ENCODE peak calls at places on chromosomes 7 and 10, in seven cellular contexts. C, H, O, B, Q, N and I are unnamed samples.

GRCh38 chr10:34538291-34538829 is 276.7 kb downstream of the PARD3 start:
- DNase-seq in C (no peak), H (no peak), O (no peak), B (peak), Q (peak), N (no peak), I (peak)

GRCh38 chr10:99276848-99277486 is 41.3 kb upstream of the HPSE2 start:
- DNase-seq in C (peak), H (no peak), O (peak), B (peak), Q (peak), N (no peak), I (peak)

GRCh38 chr10:113412161-113412560 is 140.7 kb upstream of the HABP2 start:
- DNase-seq in C (no peak), H (no peak), O (no peak), B (no peak), Q (no peak), N (no peak), I (no peak)

GRCh38 chr10:43437141-43437860 is 390 bp downstream of the ZNF487 start:
- DNase-seq in C (no peak), H (no peak), O (peak), B (no peak), Q (peak), N (no peak), I (peak)

GRCh38 chr7:123024989-123025758 is 29.7 kb upstream of the TAS2R16 start:
- DNase-seq in C (no peak), H (no peak), O (no peak), B (no peak), Q (peak), N (no peak), I (peak)

GRCh38 chr7:79361214-79361613 is 92.3 kb downstream of the MAGI2 start:
- DNase-seq in C (no peak), H (no peak), O (no peak), B (peak), Q (no peak), N (peak), I (no peak)

GRCh38 chr7:151461942-151462230 is 21.9 kb upstream of the CRYGN start:
- DNase-seq in C (no peak), H (no peak), O (no peak), B (no peak), Q (no peak), N (no peak), I (no peak)

GRCh38 chr7:47326220-47326619 is 255.7 kb downstream of the TNS3 start:
- DNase-seq in C (peak), H (peak), O (no peak), B (peak), Q (peak), N (no peak), I (peak)

GRCh38 chr10:15265076-15265475 is 96.6 kb upstream of the NMT2 start:
- DNase-seq in C (no peak), H (no peak), O (no peak), B (no peak), Q (no peak), N (no peak), I (peak)

GRCh38 chr10:54469587-54470323 is 331.3 kb downstream of the PCDH15 start:
- DNase-seq in C (no peak), H (no peak), O (no peak), B (no peak), Q (no peak), N (no peak), I (no peak)

GRCh38 chr10:17229967-17230682 is 2.1 kb downstream of the VIM start:
- DNase-seq in C (peak), H (peak), O (peak), B (peak), Q (no peak), N (peak), I (peak)

GRCh38 chr7:154375956-154376355 is 323.8 kb downstream of the DPP6 start:
- DNase-seq in C (no peak), H (no peak), O (no peak), B (no peak), Q (no peak), N (no peak), I (no peak)

GRCh38 chr7:151428393-151429231 is 11.3 kb downstream of the CRYGN start:
- DNase-seq in C (peak), H (peak), O (peak), B (peak), Q (no peak), N (no peak), I (peak)

GRCh38 chr7:25260862-25261454 is 32.7 kb upstream of the NPVF start:
- DNase-seq in C (peak), H (no peak), O (no peak), B (no peak), Q (no peak), N (no peak), I (peak)

GRCh38 chr7:20201380-20201779 is 15.8 kb downstream of the MACC1 start:
- DNase-seq in C (no peak), H (no peak), O (no peak), B (peak), Q (peak), N (peak), I (no peak)

GRCh38 chr10:28806481-28806880 is 129.2 kb downstream of the BAMBI start:
- DNase-seq in C (no peak), H (no peak), O (no peak), B (no peak), Q (no peak), N (no peak), I (peak)

GRCh38 chr7:25216837-25217236 is 11.4 kb downstream of the NPVF start:
- DNase-seq in C (peak), H (no peak), O (peak), B (peak), Q (peak), N (no peak), I (peak)

GRCh38 chr10:99532687-99533495 is at the start of gene NKX2-3:
- DNase-seq in C (peak), H (peak), O (no peak), B (peak), Q (no peak), N (peak), I (peak)

GRCh38 chr7:151694828-151695580 is 175.3 kb upstream of the RHEB start:
- DNase-seq in C (no peak), H (no peak), O (no peak), B (peak), Q (peak), N (no peak), I (no peak)

GRCh38 chr7:43362652-43363428 is 220.1 kb upstream of the STK17A start:
- DNase-seq in C (peak), H (no peak), O (no peak), B (peak), Q (peak), N (no peak), I (peak)

GRCh38 chr7:82726038-82726800 is 282.6 kb upstream of the CACNA2D1 start:
- DNase-seq in C (no peak), H (no peak), O (no peak), B (no peak), Q (no peak), N (no peak), I (no peak)

GRCh38 chr10:60733189-60733815 is 45.0 kb upstream of the CDK1 start:
- DNase-seq in C (no peak), H (peak), O (no peak), B (peak), Q (peak), N (peak), I (peak)

GRCh38 chr7:75844158-75844557 is 30.6 kb upstream of the CCL24 start:
- DNase-seq in C (no peak), H (no peak), O (no peak), B (no peak), Q (no peak), N (no peak), I (no peak)

GRCh38 chr7:103462358-103462757 is 16.4 kb upstream of the SLC26A5 start:
- DNase-seq in C (no peak), H (no peak), O (no peak), B (no peak), Q (no peak), N (no peak), I (no peak)

GRCh38 chr10:23780331-23780730 is 341.5 kb downstream of the OTUD1 start:
- DNase-seq in C (no peak), H (no peak), O (no peak), B (no peak), Q (no peak), N (no peak), I (no peak)

GRCh38 chr7:13852281-13852968 is 137.0 kb downstream of the ETV1 start:
- DNase-seq in C (no peak), H (no peak), O (no peak), B (no peak), Q (no peak), N (no peak), I (peak)

GRCh38 chr7:105979405-105979804 is 16.3 kb downstream of the CDHR3 start:
- DNase-seq in C (no peak), H (no peak), O (no peak), B (no peak), Q (no peak), N (no peak), I (no peak)

GRCh38 chr7:30463400-30464145 is 15.0 kb downstream of the NOD1 start:
- DNase-seq in C (no peak), H (no peak), O (no peak), B (no peak), Q (no peak), N (no peak), I (no peak)

GRCh38 chr10:72730462-72730861 is 38.5 kb downstream of the MCU start:
- DNase-seq in C (peak), H (no peak), O (no peak), B (no peak), Q (peak), N (no peak), I (no peak)

GRCh38 chr10:81876253-81876731 is 1.3 kb downstream of the NRG3 start:
- DNase-seq in C (no peak), H (peak), O (peak), B (peak), Q (no peak), N (peak), I (no peak)

GRCh38 chr7:133633055-133633454 is 380.2 kb downstream of the EXOC4 start:
- DNase-seq in C (peak), H (no peak), O (no peak), B (peak), Q (peak), N (no peak), I (peak)
- H2BK5ac ChIP-seq in C (no peak), H (no peak), O (no peak), B (no peak), Q (no peak), N (no peak), I (no peak)

DNA sequence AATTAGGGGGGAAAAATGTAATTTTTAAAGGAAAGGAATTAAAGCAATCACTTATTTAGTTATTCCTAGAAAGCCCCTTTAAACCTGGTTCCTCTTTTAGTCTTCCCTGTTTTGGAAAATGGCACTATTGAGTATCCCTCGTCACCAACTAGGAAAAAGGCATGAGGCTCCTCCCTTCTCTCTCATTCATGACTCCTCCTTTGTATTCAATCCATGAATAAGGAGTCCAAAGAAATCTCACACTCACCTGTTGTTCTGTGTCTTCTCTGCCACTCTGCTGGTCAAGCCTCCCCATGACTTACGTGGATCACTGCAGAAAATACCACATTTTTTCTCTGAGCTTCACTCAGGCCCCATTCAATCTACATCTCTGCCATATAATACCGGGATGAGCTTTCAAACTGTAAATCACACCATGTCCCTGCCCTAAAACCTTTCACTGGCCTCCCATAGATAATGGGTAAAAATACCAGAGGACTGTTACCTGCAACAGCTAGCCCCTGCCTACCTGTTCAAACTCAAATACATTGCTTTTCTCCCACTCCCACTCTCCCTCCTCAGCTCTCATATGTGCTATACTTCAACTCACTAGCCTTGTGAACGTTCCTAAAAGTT is 5.5 kb upstream of the VWDE start:
- DNase-seq in C (no peak), H (no peak), O (no peak), B (no peak), Q (no peak), N (no peak), I (no peak)
- H2BK5ac ChIP-seq in C (no peak), H (no peak), O (no peak), B (no peak), Q (no peak), N (no peak), I (no peak)

DNA sequence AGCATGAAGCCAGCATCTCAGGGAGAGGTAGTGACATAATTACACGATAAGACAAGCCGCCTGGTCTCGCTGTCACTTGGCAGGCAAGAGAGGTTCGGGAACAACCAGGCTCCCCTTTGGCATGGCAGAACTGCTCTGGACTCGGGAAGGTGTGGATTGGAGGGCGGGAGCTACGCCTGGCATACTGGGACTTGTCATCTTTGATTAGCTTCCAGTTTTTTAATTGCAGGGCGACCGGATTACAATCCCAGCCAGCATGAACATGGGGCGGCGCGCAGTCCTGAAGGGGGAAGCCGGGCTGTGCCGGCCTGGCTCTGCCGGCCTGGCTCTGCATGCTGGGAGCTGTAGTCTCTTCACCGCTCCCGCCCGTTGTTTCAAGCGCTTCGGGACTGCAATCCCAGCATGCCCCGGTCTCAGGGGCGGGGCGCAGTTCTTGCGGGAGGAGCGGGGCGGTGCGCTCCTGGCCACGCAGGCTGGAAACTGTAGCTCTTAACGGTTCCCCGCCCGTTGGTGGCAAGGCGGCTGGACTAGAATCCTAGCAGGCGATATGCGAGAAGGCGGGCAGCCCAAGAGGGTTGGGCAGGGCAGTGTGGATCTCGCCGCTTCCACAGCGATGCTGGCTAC is 45.5 kb upstream of the ZNF716 start:
- DNase-seq in C (no peak), H (no peak), O (no peak), B (no peak), Q (peak), N (no peak), I (no peak)
- H2BK5ac ChIP-seq in C (no peak), H (no peak), O (no peak), B (no peak), Q (no peak), N (no peak), I (no peak)

DNA sequence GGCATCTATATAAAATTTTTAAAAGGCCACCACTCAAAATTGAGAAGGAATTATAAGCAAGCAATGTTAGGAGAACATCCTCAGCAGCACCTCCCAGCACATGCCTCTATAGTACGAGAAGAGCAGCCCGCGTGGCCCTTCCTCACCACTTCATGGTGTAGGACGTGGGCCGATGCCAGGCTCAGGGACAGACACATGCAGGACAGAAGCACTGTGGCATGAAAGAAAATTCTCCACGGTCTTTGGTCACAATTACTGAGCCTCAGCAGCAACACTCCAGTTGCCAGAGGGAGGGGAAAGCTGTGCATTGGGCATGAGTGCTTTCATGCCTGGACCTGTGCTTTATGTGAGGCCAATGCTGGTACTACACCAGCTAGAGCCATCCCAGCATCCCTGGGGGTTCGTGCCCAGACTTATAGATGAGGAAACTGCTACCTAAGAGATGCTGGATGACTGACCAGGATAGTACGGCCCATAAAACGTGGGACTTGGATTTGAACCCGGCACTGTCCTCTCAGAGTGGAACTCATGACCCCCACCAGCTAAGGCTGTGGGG is 164.7 kb downstream of the ADAM12 start:
- DNase-seq in C (no peak), H (no peak), O (no peak), B (no peak), Q (no peak), N (no peak), I (no peak)
- H2BK5ac ChIP-seq in C (no peak), H (no peak), O (no peak), B (no peak), Q (no peak), N (no peak), I (no peak)

GRCh38 chr10:95404460-95404858 is 113.7 kb upstream of the PDLIM1 start:
- DNase-seq in C (no peak), H (no peak), O (peak), B (peak), Q (no peak), N (no peak), I (no peak)

GRCh38 chr10:95405655-95406054 is 114.9 kb upstream of the PDLIM1 start:
- DNase-seq in C (no peak), H (no peak), O (no peak), B (no peak), Q (no peak), N (no peak), I (no peak)

GRCh38 chr10:95403690-95404459 is 113.1 kb upstream of the PDLIM1 start:
- DNase-seq in C (no peak), H (no peak), O (no peak), B (no peak), Q (no peak), N (no peak), I (no peak)

GRCh38 chr10:95406651-95407280 is 116.0 kb upstream of the PDLIM1 start:
- DNase-seq in C (no peak), H (no peak), O (no peak), B (no peak), Q (no peak), N (no peak), I (no peak)

GRCh38 chr10:95404864-95405263 is 114.1 kb upstream of the PDLIM1 start:
- DNase-seq in C (no peak), H (no peak), O (no peak), B (no peak), Q (no peak), N (no peak), I (no peak)
- H2BK5ac ChIP-seq in C (no peak), H (no peak), O (no peak), B (no peak), Q (no peak), N (no peak), I (no peak)

GRCh38 chr10:127569210-127569609 is 20.1 kb downstream of the NPS start:
- DNase-seq in C (no peak), H (no peak), O (no peak), B (no peak), Q (no peak), N (no peak), I (no peak)
- H2BK5ac ChIP-seq in C (no peak), H (no peak), O (no peak), B (no peak), Q (no peak), N (no peak), I (no peak)

GRCh38 chr7:101302641-101303101 is 18.9 kb downstream of the IFT22 start:
- DNase-seq in C (no peak), H (peak), O (no peak), B (peak), Q (no peak), N (peak), I (no peak)

GRCh38 chr7:101294832-101295121 is 26.8 kb downstream of the IFT22 start:
- DNase-seq in C (no peak), H (no peak), O (no peak), B (no peak), Q (no peak), N (no peak), I (no peak)

GRCh38 chr7:101300465-101301376 is 20.9 kb downstream of the IFT22 start:
- DNase-seq in C (no peak), H (no peak), O (no peak), B (no peak), Q (no peak), N (no peak), I (no peak)

GRCh38 chr7:101303102-101303701 is 18.4 kb downstream of the IFT22 start:
- DNase-seq in C (no peak), H (peak), O (no peak), B (no peak), Q (no peak), N (peak), I (no peak)

DNA sequence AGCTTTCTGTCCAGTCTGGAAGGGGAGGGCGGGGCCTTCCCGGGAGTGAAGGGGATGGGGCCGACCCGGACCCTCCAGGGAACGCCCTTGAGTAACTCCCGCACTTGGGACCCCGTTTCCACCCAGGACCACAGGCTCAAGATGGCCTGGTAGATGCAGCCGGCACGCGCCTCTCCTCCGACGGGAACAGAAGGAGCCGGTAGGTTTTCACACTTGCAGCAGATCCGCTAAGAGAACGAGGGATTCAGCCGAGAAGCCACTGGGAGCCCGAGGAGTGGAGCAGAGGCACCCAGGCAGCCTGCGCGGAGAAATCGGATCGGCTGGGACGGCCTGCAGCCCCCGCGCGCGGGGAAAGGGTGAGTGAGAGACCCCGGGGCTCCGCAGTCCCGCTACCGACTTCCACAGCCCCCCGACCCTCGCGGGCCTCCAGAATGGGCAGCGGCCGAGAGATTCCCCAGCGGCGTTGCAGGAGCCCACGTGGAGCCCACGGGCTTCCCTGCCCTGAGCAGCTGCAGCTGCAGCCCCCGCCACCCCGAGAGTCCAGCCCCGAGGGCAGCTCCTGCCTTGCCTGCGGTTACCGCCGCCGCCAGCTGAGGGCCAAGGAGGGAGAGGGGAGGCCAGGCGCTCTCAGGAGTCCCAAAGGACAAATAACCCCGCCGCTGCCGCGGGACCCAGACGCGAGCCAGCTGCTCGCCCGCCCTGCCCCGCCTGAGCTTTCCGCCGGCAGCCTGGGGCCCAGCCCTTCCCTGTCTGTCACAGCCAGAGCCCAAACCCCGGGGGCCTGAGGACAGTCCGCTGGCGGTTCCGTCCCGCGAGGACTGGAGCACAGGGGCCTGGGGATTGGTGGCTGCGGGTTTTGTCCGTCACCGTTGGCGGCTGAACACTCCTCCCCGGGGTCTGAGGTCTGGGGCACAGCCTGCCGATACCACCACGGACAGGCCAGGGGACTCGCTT is 21.8 kb downstream of the IFT22 start:
- DNase-seq in C (no peak), H (peak), O (no peak), B (peak), Q (peak), N (peak), I (peak)
- H2BK5ac ChIP-seq in C (no peak), H (peak), O (no peak), B (no peak), Q (no peak), N (no peak), I (no peak)